ENCODE peak calls at places on chromosome 16, in eight cellular contexts. K, W, V, L, M, I, E and H are unnamed samples.

GRCh38 chr16:29664133-29664912 is 1.3 kb downstream of the SPN start:
- DNase-seq in K (no peak), W (no peak), V (no peak), L (no peak), M (no peak), I (no peak), E (no peak), H (no peak)

GRCh38 chr16:908526-909155 is 62.1 kb downstream of the LMF1 start:
- DNase-seq in K (no peak), W (no peak), V (no peak), L (no peak), M (no peak), I (no peak), E (no peak), H (no peak)

GRCh38 chr16:77434022-77434364 is 841 bp downstream of the ADAMTS18 start:
- DNase-seq in K (no peak), W (no peak), V (no peak), L (no peak), M (no peak), I (no peak), E (no peak), H (no peak)

GRCh38 chr16:30775381-30776099 is 11.5 kb downstream of the ZNF629 start:
- DNase-seq in K (peak; percentile 90), W (peak; percentile 14), V (peak; percentile 88), L (peak; percentile 86), M (peak; percentile 76), I (peak; percentile 79), E (peak; percentile 38), H (peak; percentile 70)

GRCh38 chr16:79599837-79600635 is 501 bp downstream of the MAF start:
- DNase-seq in K (no peak), W (peak; percentile 14), V (peak; percentile 49), L (no peak), M (no peak), I (peak; percentile 28), E (peak; percentile 52), H (peak; percentile 68)

GRCh38 chr16:88784074-88784855 is 755 bp downstream of the PIEZO1 start:
- DNase-seq in K (no peak), W (no peak), V (peak; percentile 74), L (peak; percentile 36), M (peak; percentile 54), I (no peak), E (no peak), H (peak; percentile 71)

GRCh38 chr16:47657032-47657431 is 195.9 kb downstream of the PHKB start:
- DNase-seq in K (no peak), W (no peak), V (no peak), L (no peak), M (no peak), I (no peak), E (no peak), H (no peak)

GRCh38 chr16:28304214-28304613 is 11.9 kb downstream of the SBK1 start:
- DNase-seq in K (peak; percentile 40), W (no peak), V (peak; percentile 35), L (no peak), M (peak; percentile 8), I (no peak), E (no peak), H (no peak)

GRCh38 chr16:17034477-17035252 is 436.1 kb downstream of the XYLT1 start:
- DNase-seq in K (no peak), W (no peak), V (no peak), L (no peak), M (no peak), I (no peak), E (no peak), H (no peak)

GRCh38 chr16:77298638-77299360 is 99.6 kb downstream of the SYCE1L start:
- DNase-seq in K (no peak), W (no peak), V (peak; percentile 93), L (no peak), M (peak; percentile 30), I (no peak), E (no peak), H (no peak)